ENCODE peak calls at places on chromosomes 4 and X, in seven cellular contexts. One of them, this sample, is unnamed.

GRCh38 chr4:27974339-27974738 is 1113.7 kb downstream of the STIM2 start:
- DNase-seq in AG10803: no peak
- DNase-seq in HFFc6: no peak
- DNase-seq in heart right ventricle: no peak
- DNase-seq in colonic mucosa: no peak
- DNase-seq in WTC11: no peak
- DNase-seq in left ventricle myocardium inferior: no peak
- DNase-seq in this sample: no peak

GRCh38 chr4:8688041-8688907 is 95.7 kb downstream of the CPZ start:
- DNase-seq in AG10803: no peak
- DNase-seq in HFFc6: no peak
- DNase-seq in heart right ventricle: no peak
- DNase-seq in colonic mucosa: peak
- DNase-seq in WTC11: peak
- DNase-seq in left ventricle myocardium inferior: no peak
- DNase-seq in this sample: no peak

GRCh38 chr4:149836546-149836945 is 20.9 kb upstream of the IQCM start:
- DNase-seq in AG10803: peak
- DNase-seq in HFFc6: peak
- DNase-seq in heart right ventricle: no peak
- DNase-seq in colonic mucosa: no peak
- DNase-seq in WTC11: no peak
- DNase-seq in left ventricle myocardium inferior: no peak
- DNase-seq in this sample: no peak

GRCh38 chrX:54820737-54821136 is 13.2 kb downstream of the MAGED2 start:
- DNase-seq in AG10803: no peak
- DNase-seq in HFFc6: no peak
- DNase-seq in heart right ventricle: no peak
- DNase-seq in colonic mucosa: no peak
- DNase-seq in WTC11: no peak
- DNase-seq in left ventricle myocardium inferior: no peak
- DNase-seq in this sample: no peak

GRCh38 chr4:151359576-151359975 is 34.2 kb upstream of the SH3D19 start:
- DNase-seq in AG10803: no peak
- DNase-seq in HFFc6: no peak
- DNase-seq in heart right ventricle: no peak
- DNase-seq in colonic mucosa: peak
- DNase-seq in WTC11: no peak
- DNase-seq in left ventricle myocardium inferior: no peak
- DNase-seq in this sample: no peak

GRCh38 chr4:183936047-183936446 is 30.9 kb downstream of the STOX2 start:
- DNase-seq in AG10803: no peak
- DNase-seq in HFFc6: no peak
- DNase-seq in heart right ventricle: peak
- DNase-seq in colonic mucosa: no peak
- DNase-seq in WTC11: no peak
- DNase-seq in left ventricle myocardium inferior: no peak
- DNase-seq in this sample: no peak

GRCh38 chr4:82584921-82585320 is 23.1 kb upstream of the TMEM150C start:
- DNase-seq in AG10803: no peak
- DNase-seq in HFFc6: no peak
- DNase-seq in heart right ventricle: no peak
- DNase-seq in colonic mucosa: no peak
- DNase-seq in WTC11: no peak
- DNase-seq in left ventricle myocardium inferior: no peak
- DNase-seq in this sample: no peak

GRCh38 chr4:165016971-165017370 is 14.8 kb upstream of the TRIM60 start:
- DNase-seq in AG10803: no peak
- DNase-seq in HFFc6: no peak
- DNase-seq in heart right ventricle: no peak
- DNase-seq in colonic mucosa: no peak
- DNase-seq in WTC11: peak
- DNase-seq in left ventricle myocardium inferior: no peak
- DNase-seq in this sample: no peak

GRCh38 chrX:20374866-20375530 is 108.3 kb upstream of the RPS6KA3 start:
- DNase-seq in AG10803: no peak
- DNase-seq in HFFc6: no peak
- DNase-seq in heart right ventricle: no peak
- DNase-seq in colonic mucosa: no peak
- DNase-seq in WTC11: no peak
- DNase-seq in left ventricle myocardium inferior: no peak
- DNase-seq in this sample: no peak

GRCh38 chr4:13483142-13484044 is 747 bp downstream of the RAB28 start:
- DNase-seq in AG10803: peak
- DNase-seq in HFFc6: peak
- DNase-seq in heart right ventricle: peak
- DNase-seq in colonic mucosa: peak
- DNase-seq in WTC11: peak
- DNase-seq in left ventricle myocardium inferior: no peak
- DNase-seq in this sample: no peak

GRCh38 chr4:104491826-104492771 is 2.6 kb downstream of the CXXC4 start:
- DNase-seq in AG10803: no peak
- DNase-seq in HFFc6: no peak
- DNase-seq in heart right ventricle: no peak
- DNase-seq in colonic mucosa: peak
- DNase-seq in WTC11: peak
- DNase-seq in left ventricle myocardium inferior: no peak
- DNase-seq in this sample: no peak

GRCh38 chr4:40953253-40954118 is 203.7 kb downstream of the NSUN7 start:
- DNase-seq in AG10803: peak
- DNase-seq in HFFc6: no peak
- DNase-seq in heart right ventricle: peak
- DNase-seq in colonic mucosa: no peak
- DNase-seq in WTC11: no peak
- DNase-seq in left ventricle myocardium inferior: peak
- DNase-seq in this sample: no peak

GRCh38 chr4:168832746-168833575 is 177.1 kb downstream of the CBR4 start:
- DNase-seq in AG10803: no peak
- DNase-seq in HFFc6: peak
- DNase-seq in heart right ventricle: peak
- DNase-seq in colonic mucosa: peak
- DNase-seq in WTC11: peak
- DNase-seq in left ventricle myocardium inferior: peak
- DNase-seq in this sample: peak

GRCh38 chr4:1531683-1532548 is 125.7 kb upstream of the NKX1-1 start:
- DNase-seq in AG10803: no peak
- DNase-seq in HFFc6: no peak
- DNase-seq in heart right ventricle: no peak
- DNase-seq in colonic mucosa: no peak
- DNase-seq in WTC11: peak
- DNase-seq in left ventricle myocardium inferior: no peak
- DNase-seq in this sample: no peak

GRCh38 chr4:99383833-99384392 is 31.4 kb upstream of the ADH1C start:
- DNase-seq in AG10803: peak
- DNase-seq in HFFc6: peak
- DNase-seq in heart right ventricle: peak
- DNase-seq in colonic mucosa: no peak
- DNase-seq in WTC11: no peak
- DNase-seq in left ventricle myocardium inferior: peak
- DNase-seq in this sample: no peak

GRCh38 chr4:150067859-150068258 is 10.4 kb upstream of the DCLK2 start:
- DNase-seq in AG10803: peak
- DNase-seq in HFFc6: no peak
- DNase-seq in heart right ventricle: no peak
- DNase-seq in colonic mucosa: no peak
- DNase-seq in WTC11: no peak
- DNase-seq in left ventricle myocardium inferior: no peak
- DNase-seq in this sample: no peak

GRCh38 chrX:111511477-111511876 is at the start of gene SERTM2:
- DNase-seq in AG10803: no peak
- DNase-seq in HFFc6: no peak
- DNase-seq in heart right ventricle: no peak
- DNase-seq in colonic mucosa: no peak
- DNase-seq in WTC11: peak
- DNase-seq in left ventricle myocardium inferior: no peak
- DNase-seq in this sample: no peak

GRCh38 chr4:131644619-131645018 is 1504.5 kb upstream of the PCDH10 start:
- DNase-seq in AG10803: no peak
- DNase-seq in HFFc6: no peak
- DNase-seq in heart right ventricle: no peak
- DNase-seq in colonic mucosa: no peak
- DNase-seq in WTC11: peak
- DNase-seq in left ventricle myocardium inferior: no peak
- DNase-seq in this sample: no peak

GRCh38 chr4:5918331-5919030 is 25.6 kb upstream of the CRMP1 start:
- DNase-seq in AG10803: no peak
- DNase-seq in HFFc6: no peak
- DNase-seq in heart right ventricle: peak
- DNase-seq in colonic mucosa: no peak
- DNase-seq in WTC11: no peak
- DNase-seq in left ventricle myocardium inferior: no peak
- DNase-seq in this sample: no peak

GRCh38 chrX:50618788-50619558 is 148.3 kb upstream of the DGKK start:
- DNase-seq in AG10803: no peak
- DNase-seq in HFFc6: no peak
- DNase-seq in heart right ventricle: peak
- DNase-seq in colonic mucosa: no peak
- DNase-seq in WTC11: no peak
- DNase-seq in left ventricle myocardium inferior: no peak
- DNase-seq in this sample: no peak

GRCh38 chr4:111268769-111269414 is 646.0 kb upstream of the PITX2 start:
- DNase-seq in AG10803: peak
- DNase-seq in HFFc6: peak
- DNase-seq in heart right ventricle: no peak
- DNase-seq in colonic mucosa: no peak
- DNase-seq in WTC11: no peak
- DNase-seq in left ventricle myocardium inferior: no peak
- DNase-seq in this sample: no peak

GRCh38 chrX:19017271-19017670 is 33.4 kb upstream of the PHKA2 start:
- DNase-seq in AG10803: peak
- DNase-seq in HFFc6: no peak
- DNase-seq in heart right ventricle: no peak
- DNase-seq in colonic mucosa: peak
- DNase-seq in WTC11: peak
- DNase-seq in left ventricle myocardium inferior: no peak
- DNase-seq in this sample: no peak

GRCh38 chr4:26192921-26193894 is 127.6 kb upstream of the RBPJ start:
- DNase-seq in AG10803: peak
- DNase-seq in HFFc6: no peak
- DNase-seq in heart right ventricle: no peak
- DNase-seq in colonic mucosa: no peak
- DNase-seq in WTC11: no peak
- DNase-seq in left ventricle myocardium inferior: no peak
- DNase-seq in this sample: no peak

DNA sequence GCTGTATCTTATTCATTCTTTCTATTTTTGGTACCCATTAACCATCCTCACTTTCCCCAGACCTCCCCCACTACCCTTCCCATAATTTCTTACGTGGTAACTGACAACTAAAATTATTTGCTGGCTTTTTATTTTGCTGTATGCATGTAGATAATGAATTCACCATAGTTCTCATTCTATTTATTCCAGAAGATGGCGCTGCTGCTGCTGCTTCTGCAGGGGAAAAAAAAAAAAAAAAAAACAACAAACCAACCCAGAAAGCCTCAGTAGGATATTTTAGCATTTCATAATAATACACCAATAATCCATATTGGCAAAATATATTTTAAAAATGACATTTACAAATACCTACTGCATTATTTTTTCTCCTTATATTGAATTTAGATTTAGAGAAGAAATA is 416.6 kb upstream of the MAGEB18 start:
- DNase-seq in AG10803: peak
- DNase-seq in HFFc6: no peak
- DNase-seq in heart right ventricle: no peak
- DNase-seq in colonic mucosa: no peak
- DNase-seq in WTC11: no peak
- DNase-seq in left ventricle myocardium inferior: no peak
- DNase-seq in this sample: no peak
- TF ChIP-seq CTCF in AG10803: peak
- TF ChIP-seq CTCF in HFFc6: peak
- TF ChIP-seq CTCF in heart right ventricle: peak
- TF ChIP-seq CTCF in colonic mucosa: no peak
- TF ChIP-seq CTCF in WTC11: no peak
- TF ChIP-seq CTCF in left ventricle myocardium inferior: peak
- TF ChIP-seq CTCF in this sample: no peak

GRCh38 chr4:46850026-46850425 is 59.0 kb downstream of the COX7B2 start:
- DNase-seq in AG10803: no peak
- DNase-seq in HFFc6: no peak
- DNase-seq in heart right ventricle: no peak
- DNase-seq in colonic mucosa: no peak
- DNase-seq in WTC11: no peak
- DNase-seq in left ventricle myocardium inferior: no peak
- DNase-seq in this sample: no peak

GRCh38 chr4:46839128-46839527 is 69.9 kb downstream of the COX7B2 start:
- DNase-seq in AG10803: no peak
- DNase-seq in HFFc6: no peak
- DNase-seq in heart right ventricle: no peak
- DNase-seq in colonic mucosa: no peak
- DNase-seq in WTC11: no peak
- DNase-seq in left ventricle myocardium inferior: no peak
- DNase-seq in this sample: no peak

GRCh38 chr4:46844325-46844917 is 64.6 kb downstream of the COX7B2 start:
- DNase-seq in AG10803: peak
- DNase-seq in HFFc6: peak
- DNase-seq in heart right ventricle: peak
- DNase-seq in colonic mucosa: peak
- DNase-seq in WTC11: peak
- DNase-seq in left ventricle myocardium inferior: no peak
- DNase-seq in this sample: no peak
- TF ChIP-seq CTCF in AG10803: peak
- TF ChIP-seq CTCF in HFFc6: peak
- TF ChIP-seq CTCF in heart right ventricle: peak
- TF ChIP-seq CTCF in colonic mucosa: peak
- TF ChIP-seq CTCF in WTC11: peak
- TF ChIP-seq CTCF in left ventricle myocardium inferior: peak
- TF ChIP-seq CTCF in this sample: peak

GRCh38 chr4:156328882-156329281 is 375.2 kb upstream of the CTSO start:
- DNase-seq in AG10803: no peak
- DNase-seq in HFFc6: no peak
- DNase-seq in heart right ventricle: no peak
- DNase-seq in colonic mucosa: no peak
- DNase-seq in WTC11: no peak
- DNase-seq in left ventricle myocardium inferior: no peak
- DNase-seq in this sample: no peak

GRCh38 chr4:156336516-156336915 is 382.9 kb upstream of the CTSO start:
- DNase-seq in AG10803: peak
- DNase-seq in HFFc6: peak
- DNase-seq in heart right ventricle: no peak
- DNase-seq in colonic mucosa: no peak
- DNase-seq in WTC11: no peak
- DNase-seq in left ventricle myocardium inferior: no peak
- DNase-seq in this sample: no peak

GRCh38 chr4:156335721-156336120 is 382.1 kb upstream of the CTSO start:
- DNase-seq in AG10803: peak
- DNase-seq in HFFc6: no peak
- DNase-seq in heart right ventricle: no peak
- DNase-seq in colonic mucosa: no peak
- DNase-seq in WTC11: no peak
- DNase-seq in left ventricle myocardium inferior: no peak
- DNase-seq in this sample: no peak

GRCh38 chr4:156329779-156330178 is 376.1 kb upstream of the CTSO start:
- DNase-seq in AG10803: no peak
- DNase-seq in HFFc6: peak
- DNase-seq in heart right ventricle: no peak
- DNase-seq in colonic mucosa: no peak
- DNase-seq in WTC11: no peak
- DNase-seq in left ventricle myocardium inferior: no peak
- DNase-seq in this sample: no peak

GRCh38 chr4:156330436-156331031 is 376.9 kb upstream of the CTSO start:
- DNase-seq in AG10803: no peak
- DNase-seq in HFFc6: no peak
- DNase-seq in heart right ventricle: no peak
- DNase-seq in colonic mucosa: peak
- DNase-seq in WTC11: no peak
- DNase-seq in left ventricle myocardium inferior: no peak
- DNase-seq in this sample: no peak
- TF ChIP-seq CTCF in AG10803: no peak
- TF ChIP-seq CTCF in HFFc6: no peak
- TF ChIP-seq CTCF in heart right ventricle: no peak
- TF ChIP-seq CTCF in colonic mucosa: no peak
- TF ChIP-seq CTCF in WTC11: no peak
- TF ChIP-seq CTCF in left ventricle myocardium inferior: no peak
- TF ChIP-seq CTCF in this sample: no peak

GRCh38 chr4:35934370-35934981 is 309.8 kb downstream of the ARAP2 start:
- DNase-seq in AG10803: peak
- DNase-seq in HFFc6: peak
- DNase-seq in heart right ventricle: no peak
- DNase-seq in colonic mucosa: no peak
- DNase-seq in WTC11: no peak
- DNase-seq in left ventricle myocardium inferior: no peak
- DNase-seq in this sample: no peak
- TF ChIP-seq CTCF in AG10803: peak
- TF ChIP-seq CTCF in HFFc6: peak
- TF ChIP-seq CTCF in heart right ventricle: peak
- TF ChIP-seq CTCF in colonic mucosa: peak
- TF ChIP-seq CTCF in WTC11: peak
- TF ChIP-seq CTCF in left ventricle myocardium inferior: peak
- TF ChIP-seq CTCF in this sample: peak

This sample was measured in natural killer cell.